ENCODE peak calls at places on chromosomes 1 and 21, in ten cellular contexts. Y is COR-L47; U is body of pancreas; W is occipital lobe; R is M059J; B is stimulated activated CD4-positive, alpha-beta T cell treated with anti-CD3 and anti-CD28 coated beads, Interleukin-1b, Interleukin-23, amount 100 ng/mL, for 4 hours; Q is coronary artery; A is left ventricle myocardium inferior; Z is Daoy; O is esophagus muscularis mucosa. H is an unnamed sample.

GRCh38 chr1:193014354-193014753 is 44.8 kb downstream of the UCHL5 start:
- DNase-seq in Y (no peak), U (no peak), W (no peak), R (no peak), B (no peak), Q (no peak), A (no peak), Z (no peak), O (no peak), H (no peak)

GRCh38 chr1:24393892-24394291 is 19.7 kb downstream of the STPG1 start:
- DNase-seq in Y (no peak), U (no peak), W (no peak), R (peak; percentile 83), B (no peak), Q (no peak), A (no peak), Z (peak; percentile 75), O (peak; percentile 57), H (peak; percentile 82)

GRCh38 chr1:79760521-79760920 is 754.0 kb upstream of the ADGRL4 start:
- DNase-seq in Y (no peak), U (no peak), W (no peak), R (no peak), B (no peak), Q (no peak), A (no peak), Z (no peak), O (no peak), H (no peak)

GRCh38 chr1:167934407-167935251 is 1.9 kb upstream of the DCAF6 start:
- DNase-seq in Y (no peak), U (no peak), W (no peak), R (no peak), B (no peak), Q (no peak), A (no peak), Z (no peak), O (no peak), H (peak; percentile 52)

GRCh38 chr21:17542371-17542992 is 29.6 kb downstream of the CXADR start:
- DNase-seq in Y (no peak), U (no peak), W (no peak), R (peak; percentile 8), B (no peak), Q (no peak), A (no peak), Z (no peak), O (no peak), H (no peak)

GRCh38 chr1:110136911-110137310 is 13.4 kb upstream of the SLC6A17 start:
- DNase-seq in Y (peak; percentile 95), U (no peak), W (peak; percentile 79), R (peak; percentile 29), B (no peak), Q (no peak), A (peak; percentile 42), Z (no peak), O (no peak), H (no peak)

GRCh38 chr1:205525495-205526285 is 21.2 kb downstream of the CDK18 start:
- DNase-seq in Y (no peak), U (no peak), W (no peak), R (no peak), B (no peak), Q (no peak), A (no peak), Z (no peak), O (no peak), H (no peak)

GRCh38 chr1:101216623-101217022 is 20.2 kb upstream of the S1PR1 start:
- DNase-seq in Y (peak; percentile 58), U (no peak), W (no peak), R (no peak), B (no peak), Q (no peak), A (no peak), Z (no peak), O (no peak), H (peak; percentile 49)

GRCh38 chr1:197150336-197151005 is 4.0 kb upstream of the ASPM start:
- DNase-seq in Y (no peak), U (no peak), W (no peak), R (no peak), B (no peak), Q (no peak), A (no peak), Z (no peak), O (no peak), H (no peak)

GRCh38 chr1:55679971-55680370 is 464.8 kb upstream of the USP24 start:
- DNase-seq in Y (no peak), U (no peak), W (no peak), R (no peak), B (no peak), Q (no peak), A (no peak), Z (no peak), O (no peak), H (no peak)

GRCh38 chr1:50266509-50266908 is 156.7 kb downstream of the DMRTA2 start:
- DNase-seq in Y (no peak), U (no peak), W (no peak), R (no peak), B (no peak), Q (no peak), A (no peak), Z (no peak), O (no peak), H (no peak)

GRCh38 chr1:47997289-47998200 is at the start of gene TRABD2B:
- DNase-seq in Y (peak; percentile 22), U (peak; percentile 80), W (peak; percentile 74), R (peak; percentile 52), B (peak; percentile 60), Q (peak; percentile 92), A (peak; percentile 82), Z (peak; percentile 85), O (peak; percentile 95), H (peak; percentile 69)

GRCh38 chr21:22438428-22439086 is 1440.3 kb downstream of the NCAM2 start:
- DNase-seq in Y (no peak), U (no peak), W (no peak), R (no peak), B (no peak), Q (no peak), A (no peak), Z (peak; percentile 6), O (no peak), H (no peak)

GRCh38 chr1:153231800-153232199 is 14.4 kb downstream of the PRR9 start:
- DNase-seq in Y (no peak), U (no peak), W (no peak), R (no peak), B (no peak), Q (peak; percentile 56), A (no peak), Z (no peak), O (no peak), H (no peak)

GRCh38 chr1:206419250-206419649 is 51.0 kb upstream of the IKBKE start:
- DNase-seq in Y (no peak), U (no peak), W (no peak), R (peak; percentile 25), B (no peak), Q (no peak), A (no peak), Z (no peak), O (no peak), H (peak; percentile 18)

GRCh38 chr1:39142394-39143060 is 62.0 kb upstream of the MACF1 start:
- DNase-seq in Y (no peak), U (peak; percentile 78), W (no peak), R (peak; percentile 65), B (no peak), Q (no peak), A (no peak), Z (peak; percentile 6), O (no peak), H (peak; percentile 85)

GRCh38 chr1:226816585-226816984 is 53.8 kb upstream of the PSEN2 start:
- DNase-seq in Y (no peak), U (no peak), W (no peak), R (peak; percentile 96), B (no peak), Q (no peak), A (no peak), Z (peak; percentile 19), O (no peak), H (peak; percentile 96)

GRCh38 chr1:116330342-116330652 is 42.7 kb upstream of the ATP1A1 start:
- DNase-seq in Y (no peak), U (peak; percentile 49), W (no peak), R (peak; percentile 65), B (no peak), Q (no peak), A (no peak), Z (peak; percentile 62), O (no peak), H (peak; percentile 91)

GRCh38 chr1:108865316-108865910 is 8.5 kb upstream of the AKNAD1 start:
- DNase-seq in Y (no peak), U (no peak), W (no peak), R (no peak), B (no peak), Q (no peak), A (no peak), Z (no peak), O (peak; percentile 66), H (peak; percentile 10)

GRCh38 chr1:204975568-204976235 is 67.3 kb upstream of the CNTN2 start:
- DNase-seq in Y (peak; percentile 5), U (peak; percentile 62), W (no peak), R (peak; percentile 44), B (peak; percentile 22), Q (no peak), A (no peak), Z (peak; percentile 45), O (no peak), H (peak; percentile 23)

H was measured in renal cortical epithelial cell.